ENCODE peak calls at places on chromosomes 5 and 9, in ten cellular contexts. Y is NAMALWA; B is activated T-helper 1 cell treated with anti-CD3 and anti-CD28 coated beads, Interleukin-12 subunit alpha, Interleukin-12 subunit beta, Interleukin-2, Interleukin-4 antibody, amounts not matched to agents 30 ng/mL and 10 ng/mL and 1 ng/mL, durations not matched to agents 14 hours and 24 hours and 36 hours; P is activated B cell treated with CpG ODN at 0.5 μM for 24 hours; E is C1 segment of cervical spinal cord; C is dorsolateral prefrontal cortex; N is body of pancreas; X is OCI-LY7; A is NCI-H460; L is BJ. T is an unnamed sample.

GRCh38 chr5:172951381-172952033 is 7.7 kb upstream of the RPL26L1 start:
- DNase-seq in N (no peak), X (no peak), C (no peak), E (no peak), Y (no peak), B (no peak), L (no peak), P (no peak), A (no peak), T (no peak)

GRCh38 chr5:132024789-132025402 is 13.4 kb upstream of the ACSL6 start:
- DNase-seq in B (no peak), A (no peak), L (no peak), P (no peak), X (no peak), Y (no peak), N (no peak), C (no peak), E (no peak), T (no peak)

GRCh38 chr9:93585259-93585658 is 8.9 kb downstream of the PHF2 start:
- DNase-seq in X (no peak), C (no peak), N (no peak), A (no peak), P (no peak), Y (no peak), E (no peak), L (no peak), B (no peak), T (no peak)

GRCh38 chr9:135718616-135719015 is 16.6 kb downstream of the KCNT1 start:
- DNase-seq in B (no peak), E (no peak), A (no peak), L (no peak), P (no peak), X (no peak), N (no peak), C (peak; percentile 91), Y (no peak), T (peak; percentile 59)

GRCh38 chr5:23506329-23507236 is 826 bp upstream of the PRDM9 start:
- DNase-seq in A (no peak), L (no peak), B (no peak), X (no peak), C (no peak), E (no peak), N (peak; percentile 10), P (no peak), Y (no peak), T (no peak)

GRCh38 chr9:101365181-101365580 is 19.6 kb downstream of the BAAT start:
- DNase-seq in B (no peak), C (no peak), E (no peak), P (no peak), N (no peak), Y (no peak), L (peak; percentile 4), A (peak; percentile 85), X (no peak), T (no peak)

GRCh38 chr5:396715-397032 is 46.3 kb upstream of the EXOC3 start:
- DNase-seq in C (no peak), X (no peak), Y (no peak), A (no peak), N (no peak), P (no peak), B (no peak), E (no peak), L (no peak), T (no peak)

GRCh38 chr9:84404095-84404686 is 63.6 kb upstream of the SLC28A3 start:
- DNase-seq in P (no peak), E (no peak), A (no peak), B (no peak), X (peak; percentile 13), L (no peak), Y (peak; percentile 48), C (no peak), N (no peak), T (no peak)

GRCh38 chr5:68962632-68963484 is 131.0 kb upstream of the SLC30A5 start:
- DNase-seq in L (peak; percentile 21), P (no peak), B (no peak), E (peak; percentile 27), Y (no peak), A (peak; percentile 54), C (peak; percentile 67), X (no peak), N (peak; percentile 67), T (peak; percentile 44)

GRCh38 chr5:73118331-73119011 is 1.9 kb upstream of the TMEM171 start:
- DNase-seq in E (peak; percentile 12), L (no peak), B (no peak), X (no peak), Y (no peak), N (peak; percentile 70), C (no peak), P (no peak), A (no peak), T (no peak)

GRCh38 chr5:135073771-135074345 is 39.8 kb upstream of the PITX1 start:
- DNase-seq in A (no peak), Y (no peak), P (no peak), E (no peak), X (no peak), B (no peak), C (no peak), L (no peak), N (no peak), T (no peak)

GRCh38 chr5:154712518-154713437 is 42.4 kb upstream of the LARP1 start:
- DNase-seq in P (no peak), Y (no peak), L (no peak), N (peak; percentile 93), A (no peak), B (no peak), E (no peak), X (no peak), C (no peak), T (no peak)